ENCODE peak calls at places on chromosomes 12 and 14, in five cellular contexts. G is GM23338, A is K562, R is H1, L is GM12878. O is an unnamed sample. For H3K27me3, the result is how much of the 10 kb centered on the place peaks cover.

GRCh38 chr12:10940389-10940788 is 1.3 kb upstream of the TAS2R14 start:
- DNase-seq in G (no peak), A (no peak), R (no peak), L (no peak), O (peak)

GRCh38 chr12:58557646-58558045 is 362.7 kb downstream of the LRIG3 start:
- DNase-seq in G (no peak), A (no peak), R (no peak), L (no peak), O (no peak)

GRCh38 chr14:21098134-21098891 is at the start of gene ZNF219:
- DNase-seq in G (peak), A (peak), R (peak), L (no peak), O (peak)

GRCh38 chr14:26597136-26598080 is at the start of gene NOVA1:
- DNase-seq in G (peak), A (no peak), R (peak), L (no peak), O (no peak)

GRCh38 chr12:50569321-50569720 is 64.5 kb downstream of the DIP2B start:
- DNase-seq in G (peak), A (no peak), R (no peak), L (no peak), O (no peak)

GRCh38 chr14:101972126-101972785 is 7.9 kb downstream of the DYNC1H1 start:
- DNase-seq in G (peak), A (peak), R (no peak), L (no peak), O (peak)

GRCh38 chr14:104246401-104247335 is 108.3 kb downstream of the KIF26A start:
- DNase-seq in G (no peak), A (no peak), R (no peak), L (no peak), O (no peak)

GRCh38 chr12:93570552-93571359 is 1.7 kb upstream of the SOCS2 start:
- DNase-seq in G (peak), A (peak), R (no peak), L (no peak), O (peak)

GRCh38 chr12:90909069-90909676 is 45.8 kb downstream of the CCER1 start:
- DNase-seq in G (peak), A (peak), R (no peak), L (no peak), O (peak)

GRCh38 chr14:67331368-67332125 is 28.1 kb downstream of the ATP6V1D start:
- DNase-seq in G (no peak), A (no peak), R (no peak), L (no peak), O (no peak)

GRCh38 chr12:19186722-19187661 is 57.5 kb downstream of the PLEKHA5 start:
- DNase-seq in G (peak), A (peak), R (no peak), L (no peak), O (peak)

GRCh38 chr12:131132118-131132892 is 178.6 kb downstream of the ADGRD1 start:
- DNase-seq in G (peak), A (peak), R (peak), L (no peak), O (peak)

GRCh38 chr12:67977668-67978067 is 11.6 kb upstream of the IFNG-AS1 start:
- DNase-seq in G (no peak), A (no peak), R (no peak), L (no peak), O (no peak)

GRCh38 chr12:107564946-107565345 is 120.7 kb upstream of the PWP1 start:
- DNase-seq in G (peak), A (peak), R (no peak), L (no peak), O (peak)

GRCh38 chr14:29637406-29637805 is 290.2 kb downstream of the PRKD1 start:
- DNase-seq in G (no peak), A (no peak), R (no peak), L (no peak), O (no peak)

GRCh38 chr12:114038962-114039361 is 72.8 kb upstream of the RBM19 start:
- DNase-seq in G (no peak), A (no peak), R (no peak), L (no peak), O (peak)
- H3K27me3 ChIP-seq in G (under half), A (under half), R (under half), L (under half), O (under half)

GRCh38 chr12:51864701-51865469 is 16.4 kb upstream of the FIGNL2 start:
- DNase-seq in G (peak), A (no peak), R (no peak), L (no peak), O (no peak)
- TF ChIP-seq CREB1 in G (no peak), A (no peak), R (no peak), L (no peak), O (no peak)

DNA sequence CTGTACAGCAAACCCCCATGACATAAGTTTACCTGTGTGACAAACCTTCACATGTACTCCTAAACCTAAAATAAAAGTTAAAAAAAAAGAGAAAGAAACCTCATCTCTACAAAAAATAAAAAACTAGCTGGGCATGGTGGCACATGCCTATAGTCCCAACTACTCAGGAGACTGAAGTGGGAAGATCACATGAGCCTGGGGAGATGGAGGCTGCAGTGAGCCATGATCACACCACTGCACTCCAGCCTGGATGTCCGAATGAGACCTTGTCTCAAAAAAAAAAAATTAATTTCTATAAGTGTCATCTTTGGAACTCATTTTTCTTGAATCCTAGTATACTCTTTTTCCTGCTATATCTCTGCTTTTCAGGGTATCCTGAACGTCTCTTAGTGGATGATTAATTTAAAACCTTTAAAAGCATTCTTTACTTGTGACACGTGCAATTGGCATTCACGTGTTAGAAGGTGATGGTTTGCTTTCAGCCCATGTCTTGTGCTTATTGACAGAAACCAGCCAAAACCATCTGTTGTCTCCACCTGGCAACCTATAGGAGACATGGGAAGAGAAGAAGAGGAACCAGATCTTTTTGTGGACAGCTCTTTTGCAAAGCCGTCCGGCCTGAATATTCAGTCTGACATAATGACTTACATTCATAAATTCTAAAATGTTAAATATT is 30.6 kb upstream of the PPFIBP1 start:
- DNase-seq in G (no peak), A (no peak), R (no peak), L (no peak), O (no peak)
- H3K27me3 ChIP-seq in G (under half), A (under half), R (under half), L (under half), O (under half)

DNA sequence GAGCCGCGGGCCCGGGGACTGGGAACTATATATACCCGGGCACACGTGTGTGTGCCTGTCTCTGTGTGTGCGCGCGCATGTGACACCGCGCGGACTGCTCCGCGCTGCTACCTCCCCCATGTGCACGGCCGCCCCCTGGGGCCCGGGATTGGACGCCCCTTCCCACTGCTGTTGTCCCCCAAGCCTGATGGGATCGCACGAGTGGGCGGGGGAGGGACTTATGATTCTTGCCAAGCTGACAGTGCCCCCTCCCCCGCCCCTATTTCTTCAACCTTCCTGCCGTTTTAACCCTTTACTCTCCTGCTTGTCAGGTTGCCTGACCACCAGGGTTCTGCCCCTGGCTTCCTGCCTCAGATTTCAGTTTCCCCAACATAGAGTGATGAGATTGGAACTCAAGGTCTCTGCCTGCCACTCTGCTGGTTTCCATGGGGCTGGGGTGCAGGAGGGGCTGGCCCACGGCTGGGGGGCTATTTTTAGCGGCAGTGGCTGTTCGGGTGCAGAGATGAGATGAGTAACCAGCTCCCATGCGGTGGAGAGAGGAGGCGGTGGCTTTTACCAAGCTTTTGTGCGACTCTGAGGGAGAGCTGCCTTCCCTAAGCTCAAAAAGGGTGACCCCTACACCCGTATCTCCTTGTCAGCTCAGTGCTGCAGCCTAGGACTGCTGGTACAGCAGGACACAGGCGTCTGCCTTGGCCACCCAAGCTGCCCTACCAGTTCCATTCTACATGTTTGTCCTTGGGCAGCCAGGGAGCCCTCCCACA is at the start of gene DDN:
- DNase-seq in G (peak), A (peak), R (no peak), L (no peak), O (no peak)
- TF ChIP-seq CREB1 in G (no peak), A (no peak), R (no peak), L (no peak), O (no peak)

DNA sequence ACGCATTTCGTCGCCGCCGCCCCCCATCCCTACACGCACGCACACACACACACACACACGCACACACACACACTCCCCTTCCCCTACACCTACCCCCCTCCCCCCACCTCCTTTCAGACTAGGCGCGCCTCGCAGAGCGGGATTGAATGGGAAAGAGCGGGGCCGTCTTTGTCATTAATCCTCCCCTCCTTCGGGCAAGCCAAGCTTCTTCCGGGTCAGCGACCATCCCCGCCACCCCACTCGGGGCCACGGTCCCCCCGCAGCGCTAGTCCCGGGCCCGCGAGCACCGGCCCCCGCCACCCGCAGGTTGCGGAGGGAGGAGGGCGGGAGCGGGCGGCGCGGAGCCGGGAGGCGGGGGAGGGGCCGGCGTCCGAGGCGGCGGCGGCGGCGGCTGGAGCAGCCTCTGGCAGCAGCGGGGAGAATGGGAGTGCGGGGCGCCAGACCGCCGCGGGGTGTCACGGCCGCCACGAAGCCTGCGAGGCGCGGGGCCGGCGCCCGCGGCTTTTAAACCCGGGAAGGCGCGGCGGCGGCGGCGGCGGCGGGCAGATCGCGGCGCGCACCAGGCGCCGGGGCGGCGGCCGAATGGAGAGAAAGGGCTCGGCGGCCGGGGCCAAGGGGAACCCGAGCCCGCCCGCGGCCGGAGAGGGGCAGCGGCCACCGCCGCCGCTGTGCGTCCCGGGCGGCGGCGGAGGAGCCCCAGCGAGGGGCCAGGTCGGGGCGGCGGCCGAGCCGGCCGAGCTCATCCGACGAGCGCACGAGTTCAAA is at the start of gene TTC9:
- DNase-seq in G (peak), A (peak), R (no peak), L (no peak), O (no peak)
- H3K27me3 ChIP-seq in G (under half), A (under half), R (under half), L (under half), O (under half)

DNA sequence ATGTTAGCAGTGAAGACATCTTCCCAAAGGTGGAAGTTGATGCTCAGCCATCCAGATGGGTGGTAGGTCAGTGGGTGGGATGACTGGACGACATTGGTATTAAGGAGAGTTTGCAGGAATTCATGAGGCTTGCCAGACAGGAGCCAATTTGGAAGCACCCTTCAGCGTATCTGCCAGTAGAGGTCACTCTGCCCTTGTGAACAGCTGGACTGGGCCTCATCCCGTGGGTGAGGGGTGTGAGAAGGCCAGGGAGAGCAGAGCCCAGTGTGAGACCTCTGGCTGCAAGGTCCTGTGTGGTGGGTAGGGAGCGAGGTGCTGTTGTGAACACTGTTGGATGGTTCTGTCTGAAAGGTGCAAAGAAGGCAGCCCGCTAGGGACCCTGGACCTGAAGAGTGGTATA is 37.7 kb downstream of the SLC5A8 start:
- DNase-seq in G (peak), A (peak), R (peak), L (no peak), O (peak)
- TF ChIP-seq CREB1 in G (no peak), A (no peak), R (no peak), L (no peak), O (no peak)

DNA sequence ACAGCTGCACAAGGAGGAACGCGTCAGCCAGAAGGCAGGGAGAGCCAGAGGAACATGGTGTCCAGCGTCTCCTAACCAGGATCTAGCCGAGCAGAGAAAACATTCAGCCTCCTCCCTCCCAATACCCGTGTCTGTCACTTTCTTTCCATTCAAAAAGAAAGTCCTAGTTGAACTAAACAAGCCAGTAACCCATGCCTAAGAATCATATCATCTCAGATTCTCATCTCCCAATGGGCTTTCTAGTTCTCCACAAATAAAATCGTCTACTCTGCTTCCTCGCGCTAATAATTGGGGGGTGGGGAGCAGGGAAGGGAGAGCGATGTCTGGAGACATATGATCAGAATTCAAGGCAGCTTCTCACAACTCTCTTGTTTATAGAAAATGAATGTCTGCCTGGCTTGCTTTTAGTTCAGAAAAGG is 7.4 kb downstream of the NKX2-1 start:
- DNase-seq in G (no peak), A (no peak), R (no peak), L (no peak), O (no peak)
- H3K27me3 ChIP-seq in G (half or more), A (under half), R (half or more), L (under half), O (half or more)

GRCh38 chr14:33762462-33762861 is 188.4 kb downstream of the EGLN3 start:
- DNase-seq in G (no peak), A (no peak), R (no peak), L (no peak), O (no peak)

GRCh38 chr14:33768458-33768830 is 182.4 kb downstream of the EGLN3 start:
- DNase-seq in G (no peak), A (no peak), R (no peak), L (no peak), O (no peak)

GRCh38 chr14:33767721-33768457 is 183.0 kb downstream of the EGLN3 start:
- DNase-seq in G (no peak), A (no peak), R (no peak), L (no peak), O (no peak)

DNA sequence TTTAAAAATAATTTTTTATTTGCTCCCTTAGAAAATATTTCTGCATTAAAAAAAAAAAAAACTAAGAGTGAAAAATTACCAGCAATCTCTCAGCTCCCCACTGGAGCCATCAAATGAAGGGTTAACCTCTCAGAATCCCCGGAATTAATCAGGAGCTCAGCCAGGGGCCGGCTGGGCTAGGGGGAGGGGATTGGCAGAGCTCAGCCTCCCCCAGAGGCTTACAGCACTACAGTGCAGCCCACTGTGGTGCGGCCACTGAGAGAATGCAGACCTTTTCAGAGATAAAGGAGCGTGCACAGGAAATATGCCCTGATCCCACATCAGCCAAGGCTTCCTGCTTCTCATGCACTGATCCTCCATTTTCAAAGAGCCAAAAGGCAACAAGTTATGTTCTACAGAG is 185.6 kb downstream of the EGLN3 start:
- DNase-seq in G (peak), A (no peak), R (no peak), L (no peak), O (no peak)
- TF ChIP-seq CREB1 in G (no peak), A (no peak), R (no peak), L (no peak), O (no peak)

GRCh38 chr12:2117541-2117940 is 64.8 kb downstream of the CACNA1C start:
- DNase-seq in G (no peak), A (no peak), R (no peak), L (no peak), O (no peak)
- H3K27me3 ChIP-seq in G (under half), A (under half), R (under half), L (under half), O (under half)

O was measured in HepG2.